ENCODE peak calls at places on chromosomes 6 and 20, in ten cellular contexts. H, D, Z, Q, L, G, F, N, E and A are unnamed samples.

GRCh38 chr6:84733889-84734288 is 30.5 kb downstream of the TBX18 start:
- DNase-seq in H (no peak), D (no peak), Z (no peak), Q (no peak), L (no peak), G (no peak), F (no peak), N (no peak), E (no peak), A (no peak)

GRCh38 chr6:139277161-139277560 is 14.6 kb downstream of the TXLNB start:
- DNase-seq in H (no peak), D (no peak), Z (no peak), Q (no peak), L (no peak), G (no peak), F (no peak), N (no peak), E (no peak), A (no peak)

GRCh38 chr6:3825851-3826581 is 23.2 kb upstream of the FAM50B start:
- DNase-seq in H (no peak), D (no peak), Z (peak), Q (peak), L (peak), G (peak), F (peak), N (no peak), E (no peak), A (no peak)

GRCh38 chr6:73738367-73739028 is 42.5 kb downstream of the CD109 start:
- DNase-seq in H (no peak), D (no peak), Z (no peak), Q (no peak), L (no peak), G (no peak), F (no peak), N (no peak), E (no peak), A (no peak)

GRCh38 chr6:42714098-42714761 is 8.2 kb downstream of the PRPH2 start:
- DNase-seq in H (no peak), D (no peak), Z (no peak), Q (no peak), L (no peak), G (no peak), F (no peak), N (no peak), E (no peak), A (no peak)

GRCh38 chr6:42729731-42730130 is 7.3 kb upstream of the PRPH2 start:
- DNase-seq in H (no peak), D (no peak), Z (peak), Q (no peak), L (no peak), G (peak), F (peak), N (no peak), E (no peak), A (no peak)

GRCh38 chr20:49276201-49276894 is 1.5 kb downstream of the ZNFX1 start:
- DNase-seq in H (peak), D (no peak), Z (peak), Q (no peak), L (no peak), G (peak), F (peak), N (peak), E (no peak), A (no peak)

GRCh38 chr6:168968228-168968627 is 285.4 kb downstream of the THBS2 start:
- DNase-seq in H (no peak), D (no peak), Z (peak), Q (no peak), L (peak), G (peak), F (peak), N (peak), E (peak), A (no peak)

GRCh38 chr20:48740714-48741113 is 87.1 kb downstream of the PREX1 start:
- DNase-seq in H (no peak), D (no peak), Z (no peak), Q (no peak), L (no peak), G (no peak), F (no peak), N (no peak), E (no peak), A (no peak)

GRCh38 chr6:168472363-168472762 is 31.4 kb downstream of the SMOC2 start:
- DNase-seq in H (no peak), D (no peak), Z (no peak), Q (no peak), L (no peak), G (no peak), F (no peak), N (no peak), E (no peak), A (no peak)

GRCh38 chr20:34781250-34781649 is 44.2 kb downstream of the NCOA6 start:
- DNase-seq in H (no peak), D (no peak), Z (no peak), Q (peak), L (no peak), G (no peak), F (no peak), N (no peak), E (no peak), A (no peak)

GRCh38 chr20:57422254-57422653 is 31.1 kb downstream of the RBM38 start:
- DNase-seq in H (no peak), D (no peak), Z (no peak), Q (no peak), L (no peak), G (no peak), F (no peak), N (no peak), E (no peak), A (no peak)

GRCh38 chr6:52518279-52518944 is 58.4 kb downstream of the TRAM2 start:
- DNase-seq in H (no peak), D (no peak), Z (no peak), Q (no peak), L (no peak), G (no peak), F (no peak), N (no peak), E (no peak), A (no peak)

GRCh38 chr20:54657268-54657826 is 182.0 kb downstream of the DOK5 start:
- DNase-seq in H (no peak), D (no peak), Z (no peak), Q (no peak), L (no peak), G (no peak), F (no peak), N (no peak), E (no peak), A (no peak)

GRCh38 chr6:80174931-80175572 is 68.6 kb downstream of the BCKDHB start:
- DNase-seq in H (no peak), D (no peak), Z (peak), Q (no peak), L (no peak), G (no peak), F (no peak), N (no peak), E (no peak), A (no peak)

GRCh38 chr6:120157873-120158272 is 808.3 kb upstream of the MAN1A1 start:
- DNase-seq in H (no peak), D (no peak), Z (no peak), Q (no peak), L (no peak), G (no peak), F (no peak), N (no peak), E (no peak), A (no peak)

GRCh38 chr6:13295576-13295975 is 32.8 kb downstream of the TBC1D7 start:
- DNase-seq in H (no peak), D (no peak), Z (no peak), Q (no peak), L (no peak), G (peak), F (no peak), N (no peak), E (no peak), A (no peak)

GRCh38 chr20:50278684-50279531 is 88.3 kb downstream of the CEBPB start:
- DNase-seq in H (no peak), D (no peak), Z (no peak), Q (no peak), L (no peak), G (no peak), F (no peak), N (no peak), E (no peak), A (no peak)

GRCh38 chr6:20540683-20541082 is 6.4 kb downstream of the CDKAL1 start:
- DNase-seq in H (no peak), D (no peak), Z (no peak), Q (no peak), L (no peak), G (peak), F (no peak), N (peak), E (no peak), A (no peak)

GRCh38 chr6:141252828-141253608 is 879.7 kb upstream of the GJE1 start:
- DNase-seq in H (no peak), D (no peak), Z (peak), Q (no peak), L (no peak), G (no peak), F (no peak), N (no peak), E (no peak), A (no peak)

GRCh38 chr6:144151010-144151727 is 852 bp downstream of the STX11 start:
- DNase-seq in H (peak), D (peak), Z (no peak), Q (no peak), L (no peak), G (peak), F (peak), N (no peak), E (peak), A (no peak)

GRCh38 chr6:108661430-108661829 is 100.7 kb downstream of the FOXO3 start:
- DNase-seq in H (no peak), D (no peak), Z (no peak), Q (peak), L (peak), G (peak), F (peak), N (no peak), E (no peak), A (no peak)

GRCh38 chr20:854601-855000 is 21.1 kb downstream of the FAM110A start:
- DNase-seq in H (no peak), D (no peak), Z (no peak), Q (no peak), L (no peak), G (no peak), F (no peak), N (no peak), E (no peak), A (no peak)